ENCODE peak calls at places on chromosomes 7 and 10, in six cellular contexts. G, L, D, C, V and B are unnamed samples.

GRCh38 chr10:72297281-72297967 is 23.7 kb downstream of the DDIT4 start:
- DNase-seq in G (peak; percentile 74), L (peak; percentile 71), C (peak; percentile 79), D (peak; percentile 56), V (peak; percentile 78), B (peak; percentile 97)

GRCh38 chr7:121153995-121154394 is 165.5 kb downstream of the CPED1 start:
- DNase-seq in V (no peak), D (no peak), C (no peak), G (no peak), L (no peak), B (no peak)

GRCh38 chr7:112740667-112741066 is 49.5 kb downstream of the TMEM168 start:
- DNase-seq in L (no peak), V (no peak), G (no peak), D (no peak), C (no peak), B (no peak)

GRCh38 chr7:45136106-45137060 is 21.2 kb upstream of the RAMP3 start:
- DNase-seq in G (peak; percentile 53), C (peak; percentile 47), V (no peak), L (peak; percentile 52), D (peak; percentile 46), B (no peak)

GRCh38 chr7:39589323-39590111 is 23.3 kb downstream of the YAE1 start:
- DNase-seq in D (no peak), G (peak; percentile 95), V (no peak), C (no peak), L (no peak), B (no peak)

GRCh38 chr10:62779487-62780248 is 24.9 kb upstream of the ADO start:
- DNase-seq in D (no peak), V (no peak), C (peak; percentile 49), L (peak; percentile 32), G (peak; percentile 80), B (no peak)

GRCh38 chr10:34780818-34781380 is 34.2 kb downstream of the PARD3 start:
- DNase-seq in L (peak; percentile 79), G (no peak), D (no peak), C (no peak), V (no peak), B (no peak)

GRCh38 chr7:47264021-47264651 is 317.8 kb downstream of the TNS3 start:
- DNase-seq in D (no peak), L (no peak), V (no peak), C (peak; percentile 16), G (no peak), B (no peak)

GRCh38 chr7:28755255-28755654 is 202.9 kb downstream of the TRIL start:
- DNase-seq in V (no peak), L (no peak), D (no peak), C (no peak), G (peak; percentile 12), B (no peak)

GRCh38 chr7:157065046-157065445 is 54.6 kb upstream of the MNX1 start:
- DNase-seq in C (no peak), V (no peak), G (no peak), L (no peak), D (no peak), B (no peak)

GRCh38 chr10:66151346-66151745 is 774.5 kb upstream of the LRRTM3 start:
- DNase-seq in D (no peak), L (no peak), G (peak; percentile 9), C (no peak), V (no peak), B (no peak)

GRCh38 chr7:128731184-128731583 is 8.0 kb upstream of the CALU start:
- DNase-seq in G (no peak), L (no peak), V (no peak), D (no peak), C (no peak), B (no peak)

GRCh38 chr10:63886281-63887025 is 365.3 kb downstream of the REEP3 start:
- DNase-seq in L (no peak), C (no peak), D (no peak), V (no peak), G (no peak), B (no peak)

GRCh38 chr7:20064181-20064970 is 152.8 kb downstream of the MACC1 start:
- DNase-seq in L (no peak), D (no peak), V (no peak), G (peak; percentile 1), C (no peak), B (no peak)

GRCh38 chr10:102837230-102837721 is at the start of gene CYP17A1:
- DNase-seq in C (peak; percentile 76), V (no peak), L (peak; percentile 72), G (no peak), D (no peak), B (no peak)

GRCh38 chr10:31526681-31527080 is 207.7 kb downstream of the ZEB1 start:
- DNase-seq in C (no peak), D (no peak), L (no peak), G (no peak), V (no peak), B (no peak)

GRCh38 chr10:22714524-22715289 is at the start of gene PIP4K2A:
- DNase-seq in D (no peak), G (peak; percentile 72), V (no peak), L (peak; percentile 79), C (peak; percentile 82), B (no peak)

GRCh38 chr10:43226851-43227845 is 39.7 kb downstream of the RASGEF1A start:
- DNase-seq in G (no peak), D (no peak), V (peak; percentile 0), L (peak; percentile 3), C (no peak), B (no peak)

GRCh38 chr7:74218343-74218698 is 8.5 kb downstream of the LAT2 start:
- DNase-seq in G (no peak), C (no peak), D (no peak), V (no peak), L (no peak), B (no peak)

GRCh38 chr7:74221713-74222112 is 11.9 kb downstream of the LAT2 start:
- DNase-seq in V (no peak), D (no peak), G (no peak), C (no peak), L (no peak), B (no peak)

GRCh38 chr7:74217455-74218342 is 7.9 kb downstream of the LAT2 start:
- DNase-seq in L (no peak), V (no peak), D (no peak), C (no peak), G (no peak), B (no peak)

GRCh38 chr7:74219416-74219815 is 9.6 kb downstream of the LAT2 start:
- DNase-seq in V (no peak), G (no peak), D (no peak), C (no peak), L (no peak), B (no peak)

GRCh38 chr7:74220229-74220628 is 10.4 kb downstream of the LAT2 start:
- DNase-seq in G (no peak), C (no peak), V (no peak), L (no peak), D (no peak), B (no peak)
- H3K27ac ChIP-seq in G (no peak overlapping the region), C (no peak overlapping the region), V (no peak overlapping the region), L (no peak overlapping the region), D (no peak overlapping the region), B (no peak overlapping the region)

GRCh38 chr7:141731476-141732149 is 6.5 kb upstream of the SSBP1 start:
- DNase-seq in G (no peak), D (no peak), C (no peak), V (no peak), L (peak; percentile 13), B (no peak)
- TF ChIP-seq CTCF in G (no peak), D (no peak), C (no peak), V (no peak), L (no peak), B (no peak)

DNA sequence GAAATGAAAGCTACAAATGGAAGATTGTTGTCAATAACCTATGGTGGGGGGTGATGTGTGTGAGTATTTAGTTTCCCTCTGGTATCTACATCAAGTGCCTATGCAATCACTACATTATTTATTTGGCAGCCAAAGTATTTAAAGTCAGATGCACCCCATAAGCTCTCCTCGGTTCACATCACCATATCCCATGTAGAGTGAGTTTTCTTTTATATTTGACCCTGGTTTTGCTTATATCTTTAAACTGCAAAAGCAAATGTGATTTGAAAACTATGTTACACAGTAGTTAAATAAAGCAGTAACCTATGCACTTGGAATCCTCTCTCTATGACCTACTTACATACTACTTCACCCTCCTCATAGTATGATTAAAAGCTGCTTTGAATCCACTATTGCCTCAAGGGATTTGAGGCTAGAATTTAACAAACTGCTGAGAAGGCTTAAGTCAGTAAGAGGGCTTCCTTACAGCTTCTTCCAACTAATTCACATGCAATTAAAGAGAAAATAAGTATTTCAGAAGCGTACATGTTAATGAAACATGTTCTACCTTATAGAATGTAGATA is 2.2 kb upstream of the CELF2 start:
- DNase-seq in C (no peak), D (no peak), V (no peak), L (no peak), G (no peak), B (no peak)
- H3K27ac ChIP-seq in C (no peak overlapping the region), D (no peak overlapping the region), V (no peak overlapping the region), L (no peak overlapping the region), G (no peak overlapping the region), B (peak overlapping the region; percentile 90)

DNA sequence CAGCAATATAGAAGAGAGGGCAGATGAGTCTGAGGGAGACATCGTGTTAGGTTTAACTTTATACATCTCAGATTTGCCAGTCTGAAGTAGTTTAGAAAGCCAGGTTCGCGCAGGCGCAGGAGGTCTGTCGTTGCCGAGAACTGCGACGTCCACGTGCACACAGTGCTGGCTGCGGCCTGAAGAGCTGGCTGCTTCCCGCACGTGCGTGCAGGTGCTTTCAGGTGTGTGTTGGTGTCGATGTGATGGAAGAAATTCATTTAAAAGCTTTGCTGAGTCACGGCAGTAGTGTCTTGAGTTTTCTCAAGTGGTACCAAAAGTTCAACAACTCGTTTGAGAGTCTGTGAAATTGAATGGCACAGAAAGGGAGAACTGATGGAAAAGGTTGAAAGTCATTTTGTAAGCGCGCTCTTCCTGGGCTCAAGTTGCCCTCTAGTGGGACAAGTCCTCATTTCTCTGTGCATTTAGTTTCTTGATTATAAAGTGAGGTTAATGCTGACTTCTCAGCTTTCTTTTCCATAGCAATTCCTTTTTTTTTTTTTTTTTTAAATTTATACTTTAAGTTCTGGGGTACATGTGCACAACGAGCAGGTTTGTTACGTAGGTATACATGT is 18.7 kb downstream of the WDR37 start:
- DNase-seq in L (no peak), C (no peak), D (no peak), G (no peak), V (no peak), B (no peak)
- TF ChIP-seq CTCF in L (peak; percentile 9), C (no peak), D (peak; percentile 23), G (peak; percentile 34), V (no peak), B (peak; percentile 9)

GRCh38 chr7:116227678-116228239 is 17.4 kb downstream of the TES start:
- DNase-seq in L (no peak), G (peak; percentile 79), V (no peak), D (peak; percentile 72), C (no peak), B (no peak)
- H3K27ac ChIP-seq in L (no peak overlapping the region), G (peak overlapping the region; percentile 57), V (peak overlapping the region; percentile 59), D (no peak overlapping the region), C (peak overlapping the region; percentile 78), B (peak overlapping the region; percentile 86)

GRCh38 chr10:70031215-70031614 is 21.4 kb upstream of the MACROH2A2 start:
- DNase-seq in G (no peak), C (no peak), V (no peak), L (no peak), D (no peak), B (no peak)
- TF ChIP-seq CTCF in G (no peak), C (no peak), V (no peak), L (no peak), D (no peak), B (no peak)